ENCODE peak calls at places on chromosomes 11 and 22, in four cellular contexts. One of them, this sample, is unnamed. For H3K4me1, the result is how much of the 10 kb centered on the place peaks cover.

GRCh38 chr11:78802058-78802633 is 227.5 kb upstream of the NARS2 start:
- ATAC-seq in upper lobe of left lung: peak
- ATAC-seq in HepG2: no peak
- ATAC-seq in K562: no peak
- ATAC-seq in this sample: no peak

GRCh38 chr11:68343761-68344256 is 31.4 kb downstream of the LRP5 start:
- ATAC-seq in HepG2: peak
- ATAC-seq in upper lobe of left lung: peak
- ATAC-seq in K562: peak
- ATAC-seq in this sample: peak

GRCh38 chr22:39745789-39746188 is 147.8 kb downstream of the ENTHD1 start:
- ATAC-seq in K562: no peak
- ATAC-seq in HepG2: no peak
- ATAC-seq in upper lobe of left lung: no peak
- ATAC-seq in this sample: no peak

GRCh38 chr11:73249858-73250773 is 22.0 kb upstream of the P2RY6 start:
- ATAC-seq in HepG2: no peak
- ATAC-seq in K562: no peak
- ATAC-seq in upper lobe of left lung: no peak
- ATAC-seq in this sample: no peak

GRCh38 chr22:33896801-33897620 is 23.3 kb downstream of the LARGE1 start:
- ATAC-seq in K562: no peak
- ATAC-seq in HepG2: no peak
- ATAC-seq in upper lobe of left lung: no peak
- ATAC-seq in this sample: no peak

GRCh38 chr11:133526790-133527189 is 5.5 kb downstream of the OPCML start:
- ATAC-seq in HepG2: no peak
- ATAC-seq in K562: no peak
- ATAC-seq in upper lobe of left lung: no peak
- ATAC-seq in this sample: no peak

GRCh38 chr11:75380716-75381420 is 18.4 kb upstream of the RPS3 start:
- ATAC-seq in HepG2: peak
- ATAC-seq in upper lobe of left lung: peak
- ATAC-seq in K562: no peak
- ATAC-seq in this sample: peak

GRCh38 chr11:67372232-67372992 is 986 bp downstream of the CLCF1 start:
- ATAC-seq in K562: peak
- ATAC-seq in HepG2: peak
- ATAC-seq in upper lobe of left lung: no peak
- ATAC-seq in this sample: peak

GRCh38 chr11:33953289-33953688 is 61.4 kb upstream of the LMO2 start:
- ATAC-seq in upper lobe of left lung: no peak
- ATAC-seq in K562: peak
- ATAC-seq in HepG2: no peak
- ATAC-seq in this sample: no peak

GRCh38 chr22:50738649-50739227 is 734 bp downstream of the ACR start:
- ATAC-seq in K562: no peak
- ATAC-seq in upper lobe of left lung: no peak
- ATAC-seq in HepG2: no peak
- ATAC-seq in this sample: no peak

GRCh38 chr11:68448604-68449011 is 11.9 kb upstream of the PPP6R3 start:
- ATAC-seq in upper lobe of left lung: peak
- ATAC-seq in HepG2: no peak
- ATAC-seq in K562: no peak
- ATAC-seq in this sample: no peak

GRCh38 chr11:88345408-88345807 is 7.9 kb upstream of the CTSC start:
- ATAC-seq in HepG2: no peak
- ATAC-seq in upper lobe of left lung: no peak
- ATAC-seq in K562: no peak
- ATAC-seq in this sample: no peak

GRCh38 chr11:48088682-48089050 is 108.3 kb downstream of the PTPRJ start:
- ATAC-seq in upper lobe of left lung: peak
- ATAC-seq in K562: no peak
- ATAC-seq in HepG2: no peak
- ATAC-seq in this sample: no peak

GRCh38 chr11:4569075-4569474 is 12.5 kb upstream of the OR52I2 start:
- ATAC-seq in HepG2: no peak
- ATAC-seq in K562: no peak
- ATAC-seq in upper lobe of left lung: no peak
- ATAC-seq in this sample: no peak

GRCh38 chr11:129056916-129057315 is 114.2 kb upstream of the TP53AIP1 start:
- ATAC-seq in upper lobe of left lung: peak
- ATAC-seq in HepG2: no peak
- ATAC-seq in K562: no peak
- ATAC-seq in this sample: no peak

GRCh38 chr22:40237788-40238424 is 60.2 kb downstream of the TNRC6B start:
- ATAC-seq in K562: no peak
- ATAC-seq in HepG2: no peak
- ATAC-seq in upper lobe of left lung: no peak
- ATAC-seq in this sample: no peak

GRCh38 chr11:14567064-14567651 is 47.0 kb upstream of the PSMA1 start:
- ATAC-seq in K562: no peak
- ATAC-seq in upper lobe of left lung: no peak
- ATAC-seq in HepG2: peak
- ATAC-seq in this sample: no peak

GRCh38 chr22:19723990-19724827 is 870 bp downstream of the GP1BB start:
- ATAC-seq in K562: peak
- ATAC-seq in upper lobe of left lung: no peak
- ATAC-seq in HepG2: peak
- ATAC-seq in this sample: no peak

GRCh38 chr11:12187399-12187798 is 77.0 kb downstream of the MICAL2 start:
- ATAC-seq in K562: peak
- ATAC-seq in upper lobe of left lung: no peak
- ATAC-seq in HepG2: no peak
- ATAC-seq in this sample: no peak

GRCh38 chr11:12189543-12190235 is 79.3 kb downstream of the MICAL2 start:
- ATAC-seq in upper lobe of left lung: no peak
- ATAC-seq in K562: no peak
- ATAC-seq in HepG2: no peak
- ATAC-seq in this sample: no peak

GRCh38 chr11:12190511-12190910 is 80.1 kb downstream of the MICAL2 start:
- ATAC-seq in K562: no peak
- ATAC-seq in upper lobe of left lung: no peak
- ATAC-seq in HepG2: no peak
- ATAC-seq in this sample: no peak

GRCh38 chr11:12186683-12187082 is 76.3 kb downstream of the MICAL2 start:
- ATAC-seq in HepG2: no peak
- ATAC-seq in upper lobe of left lung: no peak
- ATAC-seq in K562: no peak
- ATAC-seq in this sample: no peak

DNA sequence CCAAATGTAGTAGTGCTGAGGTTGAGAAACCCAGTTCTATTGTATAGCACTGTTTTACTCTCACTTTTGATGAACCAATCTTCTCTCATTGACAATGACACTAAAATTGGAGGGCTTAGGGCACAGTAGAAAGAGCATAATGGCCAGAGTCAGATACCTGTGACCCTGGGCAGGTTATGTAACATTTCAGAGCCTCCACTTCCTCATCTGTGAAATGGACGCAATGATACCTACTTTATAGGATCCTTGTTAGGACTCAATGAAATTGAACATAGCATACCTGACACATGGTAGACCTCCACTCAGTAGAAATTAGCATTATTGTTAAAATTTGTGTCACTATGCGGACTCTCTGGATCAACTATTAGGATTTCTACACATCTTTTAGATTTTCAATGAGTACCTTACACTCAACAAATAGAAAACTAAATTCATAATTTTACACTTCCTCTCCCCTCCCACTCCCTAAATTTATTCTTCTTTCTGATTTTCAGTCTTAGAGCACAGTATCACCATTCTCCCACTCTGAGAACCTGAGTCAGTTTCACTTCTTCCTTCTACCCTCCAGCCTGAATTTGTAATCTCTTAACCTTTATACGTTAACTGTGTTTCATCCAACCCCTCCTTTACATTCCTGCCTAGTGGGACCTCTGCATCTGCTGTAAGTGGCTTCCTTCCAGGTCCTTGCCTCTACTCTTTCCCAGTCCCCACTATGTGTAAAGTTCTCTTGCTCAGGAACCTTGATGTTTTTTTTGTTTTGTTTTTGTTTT is 78.3 kb downstream of the MICAL2 start:
- ATAC-seq in HepG2: no peak
- ATAC-seq in upper lobe of left lung: no peak
- ATAC-seq in K562: no peak
- ATAC-seq in this sample: no peak
- H3K4me1 ChIP-seq in HepG2: under half
- H3K4me1 ChIP-seq in upper lobe of left lung: under half
- H3K4me1 ChIP-seq in K562: under half
- H3K4me1 ChIP-seq in this sample: under half

GRCh38 chr22:47015589-47016178 is 253.2 kb downstream of the TBC1D22A start:
- ATAC-seq in K562: no peak
- ATAC-seq in upper lobe of left lung: no peak
- ATAC-seq in HepG2: no peak
- ATAC-seq in this sample: no peak

GRCh38 chr22:47014946-47015345 is 252.5 kb downstream of the TBC1D22A start:
- ATAC-seq in K562: no peak
- ATAC-seq in upper lobe of left lung: no peak
- ATAC-seq in HepG2: no peak
- ATAC-seq in this sample: no peak

GRCh38 chr22:47012589-47013365 is 250.3 kb downstream of the TBC1D22A start:
- ATAC-seq in upper lobe of left lung: peak
- ATAC-seq in K562: no peak
- ATAC-seq in HepG2: peak
- ATAC-seq in this sample: no peak

GRCh38 chr22:47013861-47014635 is 251.6 kb downstream of the TBC1D22A start:
- ATAC-seq in K562: no peak
- ATAC-seq in upper lobe of left lung: no peak
- ATAC-seq in HepG2: no peak
- ATAC-seq in this sample: no peak

DNA sequence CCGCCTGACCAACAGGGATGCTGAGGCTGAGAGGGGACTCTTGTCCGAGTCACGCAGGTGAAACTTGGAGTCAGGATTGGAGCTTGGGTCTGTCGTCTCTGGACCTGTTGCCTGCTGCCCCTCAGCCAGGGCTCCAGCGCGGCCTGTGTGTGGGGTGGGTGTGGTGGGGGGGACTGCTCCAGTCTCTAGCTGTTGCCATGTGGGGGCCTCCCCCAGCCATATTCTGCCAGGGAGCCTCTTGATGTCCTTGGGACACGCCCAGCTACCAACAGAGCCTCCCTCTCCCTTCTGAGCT is 252.1 kb downstream of the TBC1D22A start:
- ATAC-seq in HepG2: no peak
- ATAC-seq in upper lobe of left lung: no peak
- ATAC-seq in K562: no peak
- ATAC-seq in this sample: no peak
- TF ChIP-seq POLR2AphosphoS5 in HepG2: no peak
- TF ChIP-seq POLR2AphosphoS5 in upper lobe of left lung: no peak
- TF ChIP-seq POLR2AphosphoS5 in K562: no peak
- TF ChIP-seq POLR2AphosphoS5 in this sample: no peak

GRCh38 chr11:111735262-111736116 is 30.7 kb downstream of the PPP2R1B start:
- ATAC-seq in upper lobe of left lung: peak
- ATAC-seq in HepG2: no peak
- ATAC-seq in K562: peak
- ATAC-seq in this sample: peak
- H3K4me3 ChIP-seq in upper lobe of left lung: peak
- H3K4me3 ChIP-seq in HepG2: no peak
- H3K4me3 ChIP-seq in K562: no peak
- H3K4me3 ChIP-seq in this sample: peak

GRCh38 chr11:19077965-19078364 is 17.4 kb upstream of the MRGPRX2 start:
- ATAC-seq in upper lobe of left lung: no peak
- ATAC-seq in K562: no peak
- ATAC-seq in HepG2: no peak
- ATAC-seq in this sample: no peak
- H3K4me1 ChIP-seq in upper lobe of left lung: under half
- H3K4me1 ChIP-seq in K562: under half
- H3K4me1 ChIP-seq in HepG2: under half
- H3K4me1 ChIP-seq in this sample: under half

DNA sequence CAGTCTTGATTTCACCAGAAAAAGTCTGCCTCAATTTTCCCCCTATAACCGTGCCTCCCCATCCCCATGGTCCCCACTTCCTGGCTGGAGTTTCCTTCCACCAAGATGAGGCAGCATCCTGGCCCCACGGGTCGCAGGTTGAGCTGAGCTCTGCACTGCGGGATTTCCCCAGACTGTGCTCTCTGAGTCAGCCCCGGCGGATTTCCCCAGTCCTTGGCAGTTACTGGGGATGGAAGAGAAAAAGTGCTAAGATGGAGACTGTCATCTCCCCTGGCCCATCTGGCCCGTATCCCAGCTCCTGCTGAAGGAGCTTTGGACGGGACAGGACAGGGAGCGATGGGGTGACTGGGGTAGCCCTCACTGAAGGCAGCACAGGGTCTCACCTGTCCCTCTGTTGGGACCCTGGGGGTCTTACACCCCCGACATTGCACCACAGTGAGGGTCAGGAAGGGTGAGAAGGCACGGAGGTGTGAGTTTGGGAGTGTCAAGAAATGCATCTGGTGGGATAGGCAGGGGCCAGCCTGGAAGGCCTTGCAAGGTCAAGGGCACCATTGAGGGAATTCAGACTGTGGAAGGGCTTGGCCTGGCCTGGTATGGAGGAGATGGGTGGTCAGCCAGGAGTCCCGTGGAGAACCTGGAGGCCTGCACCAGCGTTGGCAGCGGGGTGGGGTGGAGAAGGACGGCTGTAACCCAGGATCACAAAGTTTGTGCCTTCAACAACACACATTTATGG is 36.5 kb downstream of the NADSYN1 start:
- ATAC-seq in HepG2: no peak
- ATAC-seq in K562: no peak
- ATAC-seq in upper lobe of left lung: no peak
- ATAC-seq in this sample: no peak
- TF ChIP-seq POLR2AphosphoS5 in HepG2: no peak
- TF ChIP-seq POLR2AphosphoS5 in K562: no peak
- TF ChIP-seq POLR2AphosphoS5 in upper lobe of left lung: no peak
- TF ChIP-seq POLR2AphosphoS5 in this sample: no peak

DNA sequence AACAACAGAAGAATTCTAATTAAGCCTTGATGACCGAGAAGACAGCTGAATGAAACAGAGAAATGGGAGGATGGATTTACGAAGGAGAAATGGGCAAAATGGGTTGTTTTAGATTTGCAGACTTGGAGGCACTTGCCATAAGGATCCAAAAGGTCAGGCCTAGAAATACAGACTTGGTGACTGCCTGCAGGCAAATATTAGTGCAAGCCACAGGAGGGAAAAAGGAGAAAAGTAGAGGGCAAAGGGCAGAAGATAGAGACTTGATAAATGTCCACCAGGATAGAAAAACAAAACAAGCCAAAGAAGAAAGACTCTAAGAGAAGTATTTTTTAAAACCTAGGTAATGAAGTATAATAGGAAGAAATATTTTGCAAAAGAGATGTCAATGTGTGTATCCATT is 13.1 kb downstream of the CCDC34 start:
- ATAC-seq in HepG2: peak
- ATAC-seq in K562: no peak
- ATAC-seq in upper lobe of left lung: no peak
- ATAC-seq in this sample: no peak
- H3K4me3 ChIP-seq in HepG2: no peak
- H3K4me3 ChIP-seq in K562: no peak
- H3K4me3 ChIP-seq in upper lobe of left lung: no peak
- H3K4me3 ChIP-seq in this sample: no peak

This sample was measured in gastroesophageal sphincter.